ENCODE peak calls at places on chromosomes 2 and 18, in five cellular contexts. N is HepG2, M is K562, D is GM12878, A is H1. L is an unnamed sample.

GRCh38 chr2:31300309-31300708 is 66.4 kb downstream of the EHD3 start:
- DNase-seq in M (no peak), A (no peak), N (no peak), D (no peak), L (no peak)

GRCh38 chr18:50192903-50193795 is 1.8 kb downstream of the MYO5B start:
- DNase-seq in N (no peak), A (peak), M (no peak), D (no peak), L (peak)

GRCh38 chr2:238378230-238379095 is 48.3 kb upstream of the ASB1 start:
- DNase-seq in A (no peak), M (no peak), N (no peak), D (no peak), L (no peak)

GRCh38 chr2:23312996-23313606 is 71.9 kb upstream of the KLHL29 start:
- DNase-seq in D (peak), A (peak), M (peak), N (no peak), L (peak)

GRCh38 chr2:181072486-181072885 is 92.1 kb downstream of the UBE2E3 start:
- DNase-seq in M (no peak), D (no peak), A (no peak), N (no peak), L (no peak)

GRCh38 chr18:3184275-3184963 is 35.3 kb downstream of the MYOM1 start:
- DNase-seq in D (no peak), M (no peak), N (no peak), A (no peak), L (no peak)

GRCh38 chr2:118255771-118256372 is 167.6 kb downstream of the INSIG2 start:
- DNase-seq in M (no peak), D (no peak), N (no peak), A (peak), L (no peak)

GRCh38 chr2:82819936-82820335 is 1639.1 kb downstream of the SUCLG1 start:
- DNase-seq in D (no peak), N (no peak), A (no peak), M (no peak), L (no peak)

GRCh38 chr2:128260239-128261138 is 58.2 kb downstream of the HS6ST1 start:
- DNase-seq in A (peak), M (no peak), N (peak), D (no peak), L (peak)

GRCh38 chr2:31903109-31903780 is 107.6 kb downstream of the MEMO1 start:
- DNase-seq in A (no peak), D (no peak), N (no peak), M (no peak), L (no peak)

GRCh38 chr2:3406501-3406900 is 27.0 kb downstream of the TRAPPC12 start:
- DNase-seq in D (no peak), A (no peak), M (no peak), N (no peak), L (no peak)

GRCh38 chr2:61277756-61278155 is 115.8 kb downstream of the C2orf74 start:
- DNase-seq in M (no peak), A (no peak), N (no peak), D (no peak), L (no peak)

GRCh38 chr2:169738566-169739229 is 5.1 kb downstream of the KLHL23 start:
- DNase-seq in A (no peak), D (no peak), N (no peak), M (no peak), L (no peak)

GRCh38 chr2:127091148-127091547 is 15.8 kb downstream of the BIN1 start:
- DNase-seq in M (no peak), N (no peak), D (no peak), A (no peak), L (no peak)

GRCh38 chr2:239019193-239019581 is 171.3 kb downstream of the TWIST2 start:
- DNase-seq in N (no peak), M (no peak), A (no peak), D (no peak), L (no peak)

GRCh38 chr2:120710256-120710655 is 25.4 kb upstream of the GLI2 start:
- DNase-seq in N (no peak), D (no peak), M (no peak), A (no peak), L (peak)

GRCh38 chr2:100250645-100251044 is 71.7 kb downstream of the LONRF2 start:
- DNase-seq in M (no peak), D (no peak), A (no peak), N (no peak), L (no peak)

GRCh38 chr2:234795974-234796690 is 155.7 kb upstream of the SH3BP4 start:
- DNase-seq in N (peak), M (no peak), A (no peak), D (no peak), L (no peak)

GRCh38 chr18:903703-904102 is 968 bp upstream of the ADCYAP1 start:
- DNase-seq in M (peak), A (peak), N (no peak), D (no peak), L (peak)

GRCh38 chr2:37637122-37637875 is 34.1 kb downstream of the CDC42EP3 start:
- DNase-seq in D (no peak), N (no peak), M (no peak), A (no peak), L (no peak)

GRCh38 chr18:35028556-35028955 is 12.7 kb upstream of the MAPRE2 start:
- DNase-seq in A (no peak), M (no peak), D (no peak), N (no peak), L (no peak)

GRCh38 chr2:42150159-42150558 is 19.0 kb upstream of the EML4 start:
- DNase-seq in D (no peak), N (no peak), M (no peak), A (no peak), L (no peak)

GRCh38 chr18:41499345-41499744 is 455.7 kb upstream of the PIK3C3 start:
- DNase-seq in A (no peak), M (no peak), D (no peak), N (no peak), L (no peak)

GRCh38 chr2:88227446-88227845 is 57.3 kb downstream of the THNSL2 start:
- DNase-seq in M (no peak), N (no peak), A (no peak), D (no peak), L (no peak)

GRCh38 chr2:196481323-196481695 is 158.2 kb upstream of the CCDC150 start:
- DNase-seq in M (no peak), D (no peak), A (no peak), N (no peak), L (no peak)

GRCh38 chr2:160498147-160498546 is 4.5 kb upstream of the RBMS1 start:
- DNase-seq in A (no peak), M (no peak), D (no peak), N (no peak), L (no peak)

GRCh38 chr2:27072950-27073349 is 1.5 kb upstream of the OST4 start:
- DNase-seq in D (no peak), M (no peak), N (no peak), A (no peak), L (no peak)

GRCh38 chr18:7329036-7329435 is 98.1 kb downstream of the LRRC30 start:
- DNase-seq in D (no peak), M (no peak), N (no peak), A (no peak), L (no peak)

GRCh38 chr2:192741889-192742288 is 547.2 kb upstream of the TMEFF2 start:
- DNase-seq in A (no peak), M (no peak), D (no peak), N (peak), L (no peak)

GRCh38 chr2:233384017-233384416 is 29.7 kb downstream of the DGKD start:
- DNase-seq in M (peak), D (no peak), N (no peak), A (no peak), L (no peak)

GRCh38 chr18:41389936-41390667 is 564.9 kb upstream of the PIK3C3 start:
- DNase-seq in A (no peak), M (no peak), D (peak), N (no peak), L (no peak)

GRCh38 chr2:242044206-242044590 is 174.7 kb downstream of the RTP5 start:
- DNase-seq in M (no peak), D (no peak), N (no peak), A (no peak), L (no peak)
- TF ChIP-seq ATF2 in M (no peak), D (no peak), N (no peak), A (no peak), L (no peak)

GRCh38 chr18:57959278-57959677 is 84.7 kb upstream of the NEDD4L start:
- DNase-seq in D (no peak), M (no peak), A (no peak), N (peak), L (no peak)
- TF ChIP-seq ATF2 in D (no peak), M (no peak), A (no peak), N (no peak), L (no peak)

DNA sequence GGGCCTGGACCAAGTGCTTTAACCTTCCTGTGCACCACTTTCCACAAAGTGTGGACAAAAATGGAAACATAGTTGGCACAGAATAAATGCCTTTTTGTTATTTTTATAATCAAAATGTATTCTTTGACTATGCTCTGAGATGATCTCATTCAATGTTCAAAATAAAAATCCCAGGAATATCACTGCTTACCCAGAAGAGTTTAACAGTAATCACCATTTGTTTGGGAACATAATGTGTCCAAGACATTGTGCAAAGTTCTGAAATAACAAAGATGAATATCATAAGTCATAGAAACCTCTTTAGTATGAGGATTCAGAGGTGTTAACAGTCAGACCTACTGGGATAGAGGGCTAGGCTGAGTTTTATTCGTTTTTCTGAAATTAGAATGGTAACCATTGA is 668.1 kb downstream of the CNTNAP5 start:
- DNase-seq in M (no peak), N (no peak), D (no peak), A (no peak), L (no peak)
- TF ChIP-seq ATF2 in M (no peak), N (no peak), D (no peak), A (no peak), L (no peak)

DNA sequence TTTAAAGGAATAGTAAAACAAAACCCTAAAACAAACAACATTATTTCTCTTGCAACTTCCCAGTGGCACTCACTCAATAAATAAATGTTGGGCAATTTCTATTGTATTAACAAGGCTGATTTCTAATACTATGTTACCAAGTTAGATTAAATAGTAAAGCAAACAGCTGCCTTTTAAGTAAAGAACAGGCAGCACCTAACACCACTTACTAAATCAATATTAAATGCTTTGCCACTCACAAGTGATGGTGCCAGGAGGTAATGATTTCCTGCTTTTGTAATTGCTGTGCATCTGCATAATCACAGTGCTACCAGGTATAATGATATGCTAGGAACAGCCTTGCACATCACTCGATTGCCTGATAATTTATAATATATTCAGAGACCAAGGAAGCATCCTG is 276.5 kb downstream of the NBAS start:
- DNase-seq in M (no peak), N (no peak), A (no peak), D (no peak), L (no peak)
- TF ChIP-seq ATF2 in M (no peak), N (no peak), A (no peak), D (no peak), L (no peak)

DNA sequence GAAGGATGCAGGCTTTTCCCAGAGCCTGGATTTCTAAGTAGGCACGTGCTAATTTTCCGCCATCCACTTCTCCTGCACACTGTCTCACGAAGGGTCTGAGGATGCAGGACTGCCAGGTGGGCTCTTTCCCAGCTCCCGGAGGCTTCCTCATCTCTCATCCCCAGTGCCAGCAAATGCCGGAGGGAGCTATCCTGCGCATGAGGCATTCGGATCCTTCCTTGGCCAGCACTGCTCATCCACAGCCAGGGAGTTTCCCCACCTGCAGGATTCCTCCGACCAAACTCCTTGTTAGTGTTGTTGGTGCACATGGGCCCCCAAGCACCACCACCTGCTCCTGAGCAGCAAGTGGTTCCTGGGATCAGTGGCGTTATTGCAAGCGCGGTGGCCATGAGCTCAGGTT is 5.0 kb downstream of the CNDP1 start:
- DNase-seq in M (no peak), D (no peak), A (no peak), N (no peak), L (no peak)
- TF ChIP-seq ATF2 in M (no peak), D (no peak), A (no peak), N (no peak), L (no peak)

GRCh38 chr2:45892757-45893156 is 241.3 kb downstream of the PRKCE start:
- DNase-seq in A (no peak), D (no peak), M (no peak), N (no peak), L (no peak)
- TF ChIP-seq ATF2 in A (no peak), D (no peak), M (no peak), N (no peak), L (no peak)

GRCh38 chr2:143158098-143158497 is 28.9 kb downstream of the ARHGAP15 start:
- DNase-seq in D (no peak), M (no peak), N (no peak), A (no peak), L (no peak)
- TF ChIP-seq ATF2 in D (no peak), M (no peak), N (no peak), A (no peak), L (no peak)

DNA sequence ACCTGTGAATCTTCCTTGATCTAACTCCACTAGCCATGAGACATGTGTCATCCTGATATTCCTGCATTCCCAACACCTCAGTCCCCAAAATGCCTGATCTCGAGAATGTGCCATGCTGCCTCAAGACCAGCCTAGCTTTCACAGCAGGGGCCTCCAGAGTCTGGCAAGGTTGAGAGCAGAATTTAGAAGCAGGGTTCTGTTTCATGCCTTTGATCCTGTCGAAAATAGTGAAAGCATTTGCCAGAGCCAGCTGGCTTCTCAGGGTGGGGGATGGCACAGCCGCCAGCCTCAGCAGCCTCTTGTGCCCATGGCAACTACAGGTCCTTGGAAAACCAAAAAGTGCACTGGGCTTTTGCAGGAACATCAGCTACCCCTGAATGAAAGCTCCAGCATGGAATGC is 143.5 kb downstream of the RTN4 start:
- DNase-seq in N (no peak), M (no peak), D (no peak), A (no peak), L (no peak)
- TF ChIP-seq ATF2 in N (no peak), M (no peak), D (no peak), A (no peak), L (no peak)

DNA sequence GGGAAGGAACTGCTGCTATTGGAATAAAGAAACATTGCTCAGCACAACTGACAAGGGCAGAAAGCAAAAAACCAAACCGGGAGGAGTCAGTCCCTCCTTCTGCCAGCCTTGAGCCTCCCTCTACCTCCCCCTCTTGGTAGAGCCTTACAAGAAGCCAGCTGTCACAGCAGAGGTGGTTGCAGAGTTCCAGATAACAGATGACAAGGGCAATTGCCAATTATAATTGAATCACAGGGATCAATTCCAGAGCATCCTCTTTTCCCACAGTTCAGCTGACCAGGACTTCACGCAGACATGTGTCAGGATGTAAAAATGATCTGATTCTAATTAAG is 548.2 kb upstream of the LRRTM1 start:
- DNase-seq in D (no peak), N (no peak), A (peak), M (no peak), L (peak)
- TF ChIP-seq ATF2 in D (no peak), N (no peak), A (no peak), M (no peak), L (no peak)

DNA sequence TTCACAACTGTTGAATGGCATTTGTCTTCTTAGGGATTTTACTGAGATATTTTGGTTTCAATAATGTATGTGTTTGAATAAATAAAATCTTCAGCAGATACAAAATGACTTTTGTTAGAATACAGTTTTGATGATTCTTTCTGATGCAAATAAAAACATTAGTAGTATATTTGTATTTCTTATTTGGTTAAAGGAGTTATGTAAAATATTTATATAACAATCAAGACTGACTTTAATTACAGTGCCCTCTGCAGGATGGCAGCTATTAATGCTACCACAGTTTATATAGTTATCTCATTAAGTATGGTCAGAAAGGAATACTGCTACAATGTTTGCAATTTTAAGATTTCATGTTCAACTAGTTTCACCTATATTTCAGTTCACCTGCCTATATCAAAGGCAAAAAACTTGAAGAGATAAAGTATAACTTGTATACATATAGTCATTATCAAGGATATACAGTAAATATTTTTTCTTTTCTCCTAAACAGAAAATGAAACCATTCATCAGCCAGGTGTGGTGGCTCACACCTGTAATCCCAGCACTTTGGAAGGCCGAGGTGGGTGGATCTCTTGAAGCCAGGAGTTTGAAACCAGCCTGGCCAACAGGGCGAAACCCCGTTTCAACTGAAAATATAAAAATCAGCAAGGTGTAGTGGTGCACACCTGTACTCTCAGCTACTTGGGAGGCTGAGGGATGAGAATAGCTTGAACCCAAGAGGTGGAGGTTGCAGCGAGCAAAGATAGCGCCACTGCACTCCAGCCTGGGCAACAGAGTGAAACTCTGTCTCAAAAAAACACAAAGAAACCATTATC is 19.8 kb downstream of the ARL5A start:
- DNase-seq in D (no peak), M (no peak), A (no peak), N (peak), L (no peak)
- TF ChIP-seq ATF2 in D (no peak), M (no peak), A (no peak), N (no peak), L (no peak)